ENCODE peak calls at places on chromosomes 4 and X, in four cellular contexts. R is GM12878, D is K562, E is HepG2. Y is an unnamed sample.

GRCh38 chrX:41317487-41318208 is 16.3 kb upstream of the DDX3X start:
- DNase-seq in R (no peak), D (no peak), E (no peak), Y (no peak)

GRCh38 chr4:142984871-142985585 is 138.9 kb upstream of the INPP4B start:
- DNase-seq in R (no peak), D (peak), E (peak), Y (peak)

GRCh38 chr4:48169636-48170035 is 35.6 kb upstream of the TXK start:
- DNase-seq in R (no peak), D (no peak), E (no peak), Y (no peak)

GRCh38 chr4:10161146-10161545 is 44.5 kb upstream of the WDR1 start:
- DNase-seq in R (no peak), D (no peak), E (no peak), Y (no peak)

GRCh38 chr4:48112017-48112667 is 21.9 kb downstream of the TXK start:
- DNase-seq in R (no peak), D (no peak), E (no peak), Y (peak)

GRCh38 chr4:7733801-7734650 is 205.6 kb downstream of the AFAP1 start:
- DNase-seq in R (no peak), D (no peak), E (no peak), Y (no peak)

GRCh38 chrX:37755073-37755472 is 24.8 kb upstream of the CYBB start:
- DNase-seq in R (peak), D (peak), E (no peak), Y (no peak)

GRCh38 chr4:2714071-2714770 is 41.9 kb downstream of the TNIP2 start:
- DNase-seq in R (no peak), D (no peak), E (no peak), Y (no peak)

GRCh38 chr4:48247142-48247877 is 22.3 kb downstream of the TEC start:
- DNase-seq in R (peak), D (no peak), E (no peak), Y (no peak)

GRCh38 chr4:155187989-155188388 is 20.4 kb upstream of the NPY2R start:
- DNase-seq in R (no peak), D (no peak), E (no peak), Y (no peak)

GRCh38 chr4:41155194-41155830 is 59.0 kb downstream of the APBB2 start:
- DNase-seq in R (no peak), D (no peak), E (no peak), Y (no peak)

GRCh38 chr4:3226944-3227343 is 22.0 kb upstream of the MSANTD1 start:
- DNase-seq in R (no peak), D (no peak), E (no peak), Y (no peak)

GRCh38 chrX:111133389-111133788 is 37.4 kb downstream of the PAK3 start:
- DNase-seq in R (no peak), D (no peak), E (no peak), Y (no peak)

GRCh38 chr4:182913036-182913435 is 4.2 kb downstream of the DCTD start:
- DNase-seq in R (no peak), D (no peak), E (no peak), Y (no peak)

GRCh38 chr4:54661156-54661555 is 3.4 kb downstream of the KIT start:
- DNase-seq in R (no peak), D (no peak), E (no peak), Y (no peak)

GRCh38 chrX:41655631-41656030 is 33.1 kb upstream of the GPR34 start:
- DNase-seq in R (no peak), D (no peak), E (no peak), Y (no peak)

GRCh38 chrX:148567779-148568178 is 67.4 kb downstream of the AFF2 start:
- DNase-seq in R (no peak), D (no peak), E (no peak), Y (no peak)

GRCh38 chr4:113673450-113673849 is 88.1 kb downstream of the CAMK2D start:
- DNase-seq in R (no peak), D (no peak), E (no peak), Y (peak)

GRCh38 chr4:8281519-8282133 is 12.1 kb downstream of the HTRA3 start:
- DNase-seq in R (no peak), D (no peak), E (no peak), Y (no peak)

GRCh38 chrX:19611636-19612376 is 96.5 kb upstream of the MAP3K15 start:
- DNase-seq in R (no peak), D (no peak), E (no peak), Y (no peak)

GRCh38 chrX:2500681-2501151 is at the start of the genes DHRSX and ZBED1:
- DNase-seq in R (no peak), D (peak), E (no peak), Y (no peak)

GRCh38 chrX:150544222-150544787 is 24.1 kb upstream of the MTM1 start:
- DNase-seq in R (no peak), D (peak), E (peak), Y (peak)

GRCh38 chr4:76306882-76307669 is 543 bp downstream of the STBD1 start:
- DNase-seq in R (no peak), D (no peak), E (peak), Y (peak)

GRCh38 chrX:22963186-22963585 is 36.6 kb upstream of the DDX53 start:
- DNase-seq in R (no peak), D (no peak), E (no peak), Y (no peak)

GRCh38 chr4:25567253-25567652 is 88.4 kb upstream of the SLC34A2 start:
- DNase-seq in R (no peak), D (no peak), E (no peak), Y (peak)

GRCh38 chr4:45350438-45350837 is 624.1 kb upstream of the GNPDA2 start:
- DNase-seq in R (peak), D (no peak), E (no peak), Y (peak)

GRCh38 chr4:163681208-163681821 is 186.8 kb downstream of the TMA16 start:
- DNase-seq in R (no peak), D (peak), E (peak), Y (peak)

GRCh38 chrX:70262952-70263567 is 3.1 kb upstream of the P2RY4 start:
- DNase-seq in R (no peak), D (peak), E (peak), Y (peak)

GRCh38 chr4:35982318-35982717 is 262.0 kb downstream of the ARAP2 start:
- DNase-seq in R (no peak), D (no peak), E (no peak), Y (no peak)

GRCh38 chrX:13489451-13489850 is 80.0 kb upstream of the EGFL6 start:
- DNase-seq in R (no peak), D (no peak), E (no peak), Y (no peak)
- TF ChIP-seq JUNB in R (no peak), D (no peak), E (no peak), Y (no peak)

GRCh38 chr4:47031011-47031678 is at the start of gene GABRB1:
- DNase-seq in R (no peak), D (no peak), E (no peak), Y (peak)
- H3K4me3 ChIP-seq in R (peak), D (no peak), E (peak), Y (peak)

DNA sequence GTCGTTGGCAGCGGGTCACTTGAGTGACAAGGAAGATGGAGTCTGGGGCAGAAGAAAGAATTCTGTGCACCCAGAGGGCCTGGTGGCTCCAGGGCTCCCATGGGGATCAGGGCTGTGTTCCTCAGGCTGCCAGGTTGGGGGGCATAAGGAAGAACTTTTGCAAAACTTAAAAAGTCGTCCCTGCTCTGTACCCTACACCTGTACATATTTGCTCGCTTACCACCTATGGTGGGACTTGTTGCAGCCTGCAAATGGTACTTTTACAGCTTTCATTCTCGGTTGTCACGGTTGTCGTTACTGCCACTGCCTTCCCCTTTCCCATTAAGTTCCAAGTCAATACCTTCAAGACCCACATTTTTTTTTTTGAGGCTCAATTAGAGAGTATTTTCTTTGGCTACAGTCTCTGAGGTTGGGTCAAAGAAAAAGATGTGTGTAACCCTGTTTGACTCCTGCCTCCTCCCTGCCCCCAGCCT is 9.1 kb downstream of the ARX start:
- DNase-seq in R (no peak), D (no peak), E (no peak), Y (no peak)
- H2AFZ ChIP-seq in R (no peak), D (no peak), E (no peak), Y (no peak)

GRCh38 chr4:108861339-108861738 is 98.5 kb upstream of the ETNPPL start:
- DNase-seq in R (no peak), D (peak), E (no peak), Y (peak)
- TF ChIP-seq JUNB in R (no peak), D (no peak), E (no peak), Y (no peak)

GRCh38 chrX:23981222-23981621 is 45.8 kb downstream of the KLHL15 start:
- DNase-seq in R (no peak), D (no peak), E (no peak), Y (peak)
- H3K4me3 ChIP-seq in R (no peak), D (no peak), E (no peak), Y (no peak)

DNA sequence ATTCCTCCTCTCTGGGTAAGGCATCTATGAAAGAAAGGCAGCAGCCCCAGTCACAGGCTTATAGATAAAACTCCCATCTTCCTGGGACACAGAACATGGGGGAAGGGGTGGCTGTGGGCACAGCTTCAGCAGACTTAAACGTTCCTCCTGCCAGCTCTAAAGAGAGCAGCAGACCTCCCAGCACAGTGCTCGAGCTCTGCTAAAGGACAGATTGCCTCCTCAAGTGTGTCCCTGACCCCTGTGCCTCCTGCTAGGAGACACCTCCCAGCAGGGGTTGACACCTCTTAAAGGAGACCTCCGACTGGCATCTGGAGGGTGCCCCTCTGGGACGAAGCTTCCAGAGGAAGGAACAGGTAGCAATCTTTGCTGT is 89.9 kb downstream of the EFHC2 start:
- DNase-seq in R (no peak), D (no peak), E (no peak), Y (no peak)
- H2AFZ ChIP-seq in R (peak), D (peak), E (no peak), Y (no peak)

GRCh38 chr4:56464581-56464980 is 2.8 kb upstream of the SRP72 start:
- DNase-seq in R (no peak), D (no peak), E (no peak), Y (no peak)

GRCh38 chr4:56468097-56468422 is 643 bp downstream of the SRP72 start:
- DNase-seq in R (peak), D (peak), E (peak), Y (no peak)

GRCh38 chr4:56465599-56466295 is 1.7 kb upstream of the SRP72 start:
- DNase-seq in R (no peak), D (no peak), E (no peak), Y (peak)

GRCh38 chr4:56467284-56468096 is at the start of gene SRP72:
- DNase-seq in R (peak), D (peak), E (peak), Y (peak)

GRCh38 chr4:56466910-56467283 is 520 bp upstream of the SRP72 start:
- DNase-seq in R (no peak), D (peak), E (no peak), Y (peak)
- TF ChIP-seq JUNB in R (no peak), D (no peak), E (no peak), Y (no peak)

DNA sequence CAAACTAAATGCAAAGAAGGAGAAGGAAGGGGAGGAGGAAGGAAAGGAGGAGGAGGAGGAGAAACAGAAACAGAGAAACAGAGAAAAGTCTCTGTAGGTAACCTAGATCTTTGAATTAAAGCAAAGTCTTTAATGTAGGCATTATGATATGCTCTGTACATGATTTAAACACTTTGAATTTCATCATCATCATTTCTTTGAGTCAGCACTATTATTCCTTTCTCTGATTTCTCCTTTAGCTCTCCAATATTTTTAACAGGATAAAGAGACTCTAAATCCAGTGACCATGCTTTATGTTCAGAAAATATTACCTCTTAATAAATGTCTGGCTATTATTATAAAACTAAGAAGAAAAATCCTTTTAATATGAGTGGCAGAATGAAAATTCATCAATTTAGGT is 124.3 kb downstream of the ANTXR2 start:
- DNase-seq in R (no peak), D (no peak), E (no peak), Y (no peak)
- H3K4me3 ChIP-seq in R (no peak), D (no peak), E (no peak), Y (no peak)

Y was measured in GM23338.